ENCODE peak calls at places on chromosomes 7 and 10, in four cellular contexts. One of them, this sample, is unnamed.

GRCh38 chr7:65239707-65240352 is 133.8 kb upstream of the ZNF92 start:
- DNase-seq in endothelial cell of umbilical vein: peak
- DNase-seq in K562: no peak
- DNase-seq in GM12878: no peak
- DNase-seq in this sample: no peak

GRCh38 chr7:103660455-103661371 is 214.7 kb upstream of the SLC26A5 start:
- DNase-seq in endothelial cell of umbilical vein: peak
- DNase-seq in K562: peak
- DNase-seq in GM12878: no peak
- DNase-seq in this sample: peak

GRCh38 chr10:34522542-34522941 is 292.6 kb downstream of the PARD3 start:
- DNase-seq in endothelial cell of umbilical vein: peak
- DNase-seq in K562: peak
- DNase-seq in GM12878: no peak
- DNase-seq in this sample: peak

GRCh38 chr10:88616250-88616977 is 29.9 kb downstream of the LIPJ start:
- DNase-seq in endothelial cell of umbilical vein: no peak
- DNase-seq in K562: no peak
- DNase-seq in GM12878: no peak
- DNase-seq in this sample: no peak

GRCh38 chr7:66558660-66559465 is 69.8 kb upstream of the KCTD7 start:
- DNase-seq in endothelial cell of umbilical vein: no peak
- DNase-seq in K562: no peak
- DNase-seq in GM12878: no peak
- DNase-seq in this sample: no peak

GRCh38 chr10:79046991-79047874 is 21.5 kb upstream of the ZMIZ1 start:
- DNase-seq in endothelial cell of umbilical vein: no peak
- DNase-seq in K562: no peak
- DNase-seq in GM12878: no peak
- DNase-seq in this sample: no peak

GRCh38 chr7:33903770-33904679 is 1.3 kb upstream of the BMPER start:
- DNase-seq in endothelial cell of umbilical vein: peak
- DNase-seq in K562: no peak
- DNase-seq in GM12878: no peak
- DNase-seq in this sample: peak

GRCh38 chr7:27111753-27112277 is 9.3 kb upstream of the HOXA2 start:
- DNase-seq in endothelial cell of umbilical vein: peak
- DNase-seq in K562: no peak
- DNase-seq in GM12878: no peak
- DNase-seq in this sample: peak

GRCh38 chr7:107937514-107937913 is 46.5 kb downstream of the DLD start:
- DNase-seq in endothelial cell of umbilical vein: no peak
- DNase-seq in K562: no peak
- DNase-seq in GM12878: no peak
- DNase-seq in this sample: no peak

GRCh38 chr7:16804674-16805439 is at the start of gene AGR2:
- DNase-seq in endothelial cell of umbilical vein: no peak
- DNase-seq in K562: no peak
- DNase-seq in GM12878: no peak
- DNase-seq in this sample: peak

GRCh38 chr10:22334414-22335203 is 10.7 kb upstream of the SPAG6 start:
- DNase-seq in endothelial cell of umbilical vein: no peak
- DNase-seq in K562: no peak
- DNase-seq in GM12878: no peak
- DNase-seq in this sample: no peak

GRCh38 chr7:30029696-30030095 is 1.5 kb downstream of the PLEKHA8 start:
- DNase-seq in endothelial cell of umbilical vein: no peak
- DNase-seq in K562: no peak
- DNase-seq in GM12878: no peak
- DNase-seq in this sample: no peak

GRCh38 chr7:129884495-129884894 is 68.3 kb downstream of the UBE2H start:
- DNase-seq in endothelial cell of umbilical vein: no peak
- DNase-seq in K562: no peak
- DNase-seq in GM12878: no peak
- DNase-seq in this sample: no peak

GRCh38 chr10:121681171-121681752 is 83.0 kb upstream of the FGFR2 start:
- DNase-seq in endothelial cell of umbilical vein: no peak
- DNase-seq in K562: no peak
- DNase-seq in GM12878: no peak
- DNase-seq in this sample: no peak

GRCh38 chr10:63264852-63265617 is 131.9 kb downstream of the NRBF2 start:
- DNase-seq in endothelial cell of umbilical vein: peak
- DNase-seq in K562: peak
- DNase-seq in GM12878: no peak
- DNase-seq in this sample: peak

GRCh38 chr10:47359101-47359500 is 10.9 kb downstream of the RBP3 start:
- DNase-seq in endothelial cell of umbilical vein: no peak
- DNase-seq in K562: no peak
- DNase-seq in GM12878: no peak
- DNase-seq in this sample: no peak

GRCh38 chr10:47362199-47362598 is 14.0 kb downstream of the RBP3 start:
- DNase-seq in endothelial cell of umbilical vein: no peak
- DNase-seq in K562: no peak
- DNase-seq in GM12878: no peak
- DNase-seq in this sample: no peak

GRCh38 chr10:47359626-47360418 is 11.7 kb downstream of the RBP3 start:
- DNase-seq in endothelial cell of umbilical vein: no peak
- DNase-seq in K562: no peak
- DNase-seq in GM12878: no peak
- DNase-seq in this sample: no peak

GRCh38 chr10:47361293-47361692 is 13.1 kb downstream of the RBP3 start:
- DNase-seq in endothelial cell of umbilical vein: peak
- DNase-seq in K562: peak
- DNase-seq in GM12878: no peak
- DNase-seq in this sample: peak

GRCh38 chr10:47360419-47361040 is 12.4 kb downstream of the RBP3 start:
- DNase-seq in endothelial cell of umbilical vein: no peak
- DNase-seq in K562: no peak
- DNase-seq in GM12878: no peak
- DNase-seq in this sample: no peak
- TF ChIP-seq FOS in endothelial cell of umbilical vein: no peak
- TF ChIP-seq FOS in K562: no peak
- TF ChIP-seq FOS in GM12878: no peak
- TF ChIP-seq FOS in this sample: no peak

GRCh38 chr10:15472008-15472407 is 100.9 kb upstream of the FAM171A1 start:
- DNase-seq in endothelial cell of umbilical vein: no peak
- DNase-seq in K562: no peak
- DNase-seq in GM12878: no peak
- DNase-seq in this sample: no peak
- TF ChIP-seq FOS in endothelial cell of umbilical vein: no peak
- TF ChIP-seq FOS in K562: no peak
- TF ChIP-seq FOS in GM12878: no peak
- TF ChIP-seq FOS in this sample: no peak

GRCh38 chr10:111203615-111204014 is 126.8 kb downstream of the ADRA2A start:
- DNase-seq in endothelial cell of umbilical vein: no peak
- DNase-seq in K562: no peak
- DNase-seq in GM12878: no peak
- DNase-seq in this sample: no peak

GRCh38 chr10:111204880-111205279 is 128.1 kb downstream of the ADRA2A start:
- DNase-seq in endothelial cell of umbilical vein: no peak
- DNase-seq in K562: no peak
- DNase-seq in GM12878: no peak
- DNase-seq in this sample: no peak

GRCh38 chr10:111200505-111201186 is 123.8 kb downstream of the ADRA2A start:
- DNase-seq in endothelial cell of umbilical vein: no peak
- DNase-seq in K562: no peak
- DNase-seq in GM12878: no peak
- DNase-seq in this sample: no peak

DNA sequence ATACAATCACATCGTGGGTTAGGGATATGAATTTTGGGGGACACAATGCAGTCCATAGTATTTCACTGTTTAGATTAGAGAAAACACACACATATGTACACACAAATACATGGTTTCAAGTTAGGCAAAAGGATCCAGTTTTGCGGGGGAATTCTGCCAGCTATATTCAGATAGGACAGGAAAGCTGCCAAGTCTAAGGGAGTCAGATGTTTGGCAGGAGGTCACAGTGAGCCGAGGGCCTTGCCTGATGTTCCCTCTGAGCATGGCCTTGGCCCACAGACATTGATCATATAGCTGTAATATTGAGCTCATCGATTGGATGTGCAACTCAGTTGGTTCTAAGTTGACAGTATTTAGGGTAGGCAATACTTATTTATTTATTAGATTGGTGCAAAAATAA is 122.8 kb downstream of the ADRA2A start:
- DNase-seq in endothelial cell of umbilical vein: no peak
- DNase-seq in K562: no peak
- DNase-seq in GM12878: no peak
- DNase-seq in this sample: no peak
- TF ChIP-seq FOS in endothelial cell of umbilical vein: no peak
- TF ChIP-seq FOS in K562: no peak
- TF ChIP-seq FOS in GM12878: no peak
- TF ChIP-seq FOS in this sample: no peak

GRCh38 chr7:69025249-69025648 is 573.0 kb upstream of the AUTS2 start:
- DNase-seq in endothelial cell of umbilical vein: no peak
- DNase-seq in K562: no peak
- DNase-seq in GM12878: no peak
- DNase-seq in this sample: no peak
- TF ChIP-seq FOS in endothelial cell of umbilical vein: no peak
- TF ChIP-seq FOS in K562: no peak
- TF ChIP-seq FOS in GM12878: no peak
- TF ChIP-seq FOS in this sample: no peak

GRCh38 chr7:1651031-1651446 is 19.0 kb upstream of the ELFN1 start:
- DNase-seq in endothelial cell of umbilical vein: no peak
- DNase-seq in K562: no peak
- DNase-seq in GM12878: no peak
- DNase-seq in this sample: no peak

GRCh38 chr7:1651897-1652296 is 18.2 kb upstream of the ELFN1 start:
- DNase-seq in endothelial cell of umbilical vein: no peak
- DNase-seq in K562: no peak
- DNase-seq in GM12878: no peak
- DNase-seq in this sample: no peak

GRCh38 chr7:1654738-1655490 is 15.2 kb upstream of the ELFN1 start:
- DNase-seq in endothelial cell of umbilical vein: no peak
- DNase-seq in K562: no peak
- DNase-seq in GM12878: no peak
- DNase-seq in this sample: no peak

GRCh38 chr7:1653500-1653899 is 16.6 kb upstream of the ELFN1 start:
- DNase-seq in endothelial cell of umbilical vein: no peak
- DNase-seq in K562: no peak
- DNase-seq in GM12878: no peak
- DNase-seq in this sample: no peak

GRCh38 chr7:1654111-1654510 is 16.0 kb upstream of the ELFN1 start:
- DNase-seq in endothelial cell of umbilical vein: no peak
- DNase-seq in K562: no peak
- DNase-seq in GM12878: no peak
- DNase-seq in this sample: no peak
- TF ChIP-seq FOS in endothelial cell of umbilical vein: no peak
- TF ChIP-seq FOS in K562: no peak
- TF ChIP-seq FOS in GM12878: no peak
- TF ChIP-seq FOS in this sample: no peak

GRCh38 chr7:15213093-15213492 is 310.5 kb upstream of the DGKB start:
- DNase-seq in endothelial cell of umbilical vein: no peak
- DNase-seq in K562: no peak
- DNase-seq in GM12878: no peak
- DNase-seq in this sample: no peak

GRCh38 chr7:15214981-15215380 is 312.4 kb upstream of the DGKB start:
- DNase-seq in endothelial cell of umbilical vein: no peak
- DNase-seq in K562: no peak
- DNase-seq in GM12878: no peak
- DNase-seq in this sample: no peak

DNA sequence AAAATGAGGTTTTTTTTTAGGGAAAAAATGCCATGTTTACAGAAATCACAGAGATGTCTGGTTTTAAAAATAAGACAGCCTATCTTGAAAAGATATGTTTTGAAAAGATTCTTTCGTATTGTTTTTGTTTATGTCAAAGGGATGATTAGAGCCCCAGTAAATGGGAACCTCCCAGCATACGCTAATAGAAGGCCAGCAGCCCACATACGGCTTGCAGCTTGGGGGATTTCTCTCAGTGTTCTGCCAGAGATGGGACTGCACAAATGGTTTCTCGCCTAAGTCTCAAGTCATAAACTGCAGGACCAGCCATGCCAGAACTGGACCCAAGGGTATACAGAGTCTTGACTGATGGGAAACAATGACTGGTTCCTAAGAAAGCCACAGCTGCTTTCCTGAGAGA is 306.8 kb upstream of the DGKB start:
- DNase-seq in endothelial cell of umbilical vein: no peak
- DNase-seq in K562: no peak
- DNase-seq in GM12878: no peak
- DNase-seq in this sample: no peak
- TF ChIP-seq FOS in endothelial cell of umbilical vein: no peak
- TF ChIP-seq FOS in K562: no peak
- TF ChIP-seq FOS in GM12878: no peak
- TF ChIP-seq FOS in this sample: no peak

GRCh38 chr7:135846339-135846738 is 97.7 kb upstream of the FAM180A start:
- DNase-seq in endothelial cell of umbilical vein: no peak
- DNase-seq in K562: no peak
- DNase-seq in GM12878: no peak
- DNase-seq in this sample: no peak

GRCh38 chr7:135844903-135845302 is 96.3 kb upstream of the FAM180A start:
- DNase-seq in endothelial cell of umbilical vein: no peak
- DNase-seq in K562: no peak
- DNase-seq in GM12878: no peak
- DNase-seq in this sample: no peak

GRCh38 chr7:135843214-135843613 is 94.6 kb upstream of the FAM180A start:
- DNase-seq in endothelial cell of umbilical vein: no peak
- DNase-seq in K562: no peak
- DNase-seq in GM12878: peak
- DNase-seq in this sample: no peak

GRCh38 chr7:135847242-135847641 is 98.6 kb upstream of the FAM180A start:
- DNase-seq in endothelial cell of umbilical vein: no peak
- DNase-seq in K562: no peak
- DNase-seq in GM12878: no peak
- DNase-seq in this sample: no peak

DNA sequence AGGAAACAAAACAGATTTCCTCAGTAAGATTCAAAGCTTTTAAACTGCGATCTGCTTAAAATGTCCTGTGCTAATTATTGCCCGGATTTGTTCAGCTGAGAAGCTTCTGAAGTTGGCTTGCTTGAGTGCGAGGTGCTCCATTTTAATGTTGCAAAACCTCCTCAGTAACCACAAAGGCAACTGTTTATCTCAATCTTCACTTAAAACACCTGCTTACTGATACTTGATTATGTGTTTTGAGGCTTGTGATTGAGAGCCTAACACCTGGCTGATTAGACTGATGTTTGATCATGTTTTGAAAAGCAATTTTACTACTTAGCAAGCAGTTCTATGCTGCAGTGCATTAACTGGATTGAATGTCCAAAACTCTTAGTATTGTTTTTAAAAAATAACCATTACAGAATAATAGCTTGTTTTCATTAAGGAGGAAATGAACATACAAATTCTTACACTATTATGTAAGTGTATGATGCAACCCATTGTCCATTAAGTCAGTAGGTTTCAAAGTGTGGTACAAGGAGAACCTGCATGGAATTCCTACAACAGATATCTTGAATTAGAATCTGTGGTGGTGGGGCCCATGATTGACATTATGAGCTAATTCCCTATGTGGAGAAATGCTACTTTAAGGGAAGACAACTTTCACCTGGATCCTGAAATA is 96.9 kb upstream of the FAM180A start:
- DNase-seq in endothelial cell of umbilical vein: no peak
- DNase-seq in K562: no peak
- DNase-seq in GM12878: no peak
- DNase-seq in this sample: no peak
- TF ChIP-seq FOS in endothelial cell of umbilical vein: no peak
- TF ChIP-seq FOS in K562: no peak
- TF ChIP-seq FOS in GM12878: no peak
- TF ChIP-seq FOS in this sample: no peak

GRCh38 chr7:140035400-140036223 is 27.1 kb downstream of the PARP12 start:
- DNase-seq in endothelial cell of umbilical vein: peak
- DNase-seq in K562: no peak
- DNase-seq in GM12878: no peak
- DNase-seq in this sample: peak
- TF ChIP-seq FOS in endothelial cell of umbilical vein: peak
- TF ChIP-seq FOS in K562: no peak
- TF ChIP-seq FOS in GM12878: no peak
- TF ChIP-seq FOS in this sample: peak